ENCODE peak calls at places on chromosomes 2 and 18, in ten cellular contexts. One of them, this sample, is unnamed.

GRCh38 chr2:203808041-203808750 is 59.4 kb upstream of the CTLA4 start:
- DNase-seq in breast epithelium: no peak
- DNase-seq in sigmoid colon: no peak
- DNase-seq in HL-60: no peak
- DNase-seq in SK-N-SH: no peak
- DNase-seq in prostate gland: no peak
- DNase-seq in HCT116: no peak
- DNase-seq in Panc1: no peak
- DNase-seq in spleen: no peak
- DNase-seq in GM23338: peak; percentile 18
- DNase-seq in this sample: no peak

GRCh38 chr2:238439093-238439849 is 12.5 kb downstream of the ASB1 start:
- DNase-seq in prostate gland: no peak
- DNase-seq in sigmoid colon: no peak
- DNase-seq in HCT116: peak; percentile 97
- DNase-seq in breast epithelium: peak; percentile 38
- DNase-seq in SK-N-SH: no peak
- DNase-seq in HL-60: no peak
- DNase-seq in GM23338: no peak
- DNase-seq in spleen: no peak
- DNase-seq in Panc1: peak; percentile 99
- DNase-seq in this sample: peak; percentile 55

GRCh38 chr2:48723125-48723524 is 32.4 kb downstream of the LHCGR start:
- DNase-seq in GM23338: no peak
- DNase-seq in Panc1: no peak
- DNase-seq in HCT116: no peak
- DNase-seq in sigmoid colon: no peak
- DNase-seq in spleen: no peak
- DNase-seq in prostate gland: no peak
- DNase-seq in breast epithelium: no peak
- DNase-seq in SK-N-SH: no peak
- DNase-seq in HL-60: no peak
- DNase-seq in this sample: no peak

GRCh38 chr2:238557431-238557830 is 130.7 kb downstream of the ASB1 start:
- DNase-seq in HL-60: no peak
- DNase-seq in breast epithelium: no peak
- DNase-seq in SK-N-SH: no peak
- DNase-seq in prostate gland: no peak
- DNase-seq in sigmoid colon: no peak
- DNase-seq in spleen: no peak
- DNase-seq in Panc1: no peak
- DNase-seq in HCT116: no peak
- DNase-seq in GM23338: no peak
- DNase-seq in this sample: no peak

GRCh38 chr2:204972161-204972560 is 426.9 kb downstream of the PARD3B start:
- DNase-seq in SK-N-SH: no peak
- DNase-seq in Panc1: no peak
- DNase-seq in sigmoid colon: no peak
- DNase-seq in spleen: no peak
- DNase-seq in prostate gland: no peak
- DNase-seq in HCT116: no peak
- DNase-seq in GM23338: no peak
- DNase-seq in breast epithelium: no peak
- DNase-seq in HL-60: no peak
- DNase-seq in this sample: no peak

GRCh38 chr2:45009928-45010705 is 865 bp upstream of the SIX2 start:
- DNase-seq in GM23338: peak; percentile 84
- DNase-seq in spleen: no peak
- DNase-seq in breast epithelium: peak; percentile 26
- DNase-seq in SK-N-SH: peak; percentile 85
- DNase-seq in HCT116: no peak
- DNase-seq in HL-60: no peak
- DNase-seq in sigmoid colon: peak; percentile 77
- DNase-seq in Panc1: no peak
- DNase-seq in prostate gland: peak; percentile 37
- DNase-seq in this sample: no peak

GRCh38 chr2:154120706-154121105 is 249.0 kb downstream of the GALNT13 start:
- DNase-seq in breast epithelium: no peak
- DNase-seq in spleen: no peak
- DNase-seq in GM23338: no peak
- DNase-seq in prostate gland: no peak
- DNase-seq in HCT116: no peak
- DNase-seq in HL-60: no peak
- DNase-seq in Panc1: no peak
- DNase-seq in SK-N-SH: no peak
- DNase-seq in sigmoid colon: no peak
- DNase-seq in this sample: no peak

GRCh38 chr18:50312296-50313030 is 25.0 kb upstream of the CXXC1 start:
- DNase-seq in sigmoid colon: no peak
- DNase-seq in HCT116: no peak
- DNase-seq in spleen: no peak
- DNase-seq in HL-60: no peak
- DNase-seq in GM23338: no peak
- DNase-seq in SK-N-SH: no peak
- DNase-seq in prostate gland: no peak
- DNase-seq in breast epithelium: no peak
- DNase-seq in Panc1: no peak
- DNase-seq in this sample: no peak

GRCh38 chr18:78984941-78985784 is 5.5 kb downstream of the SALL3 start:
- DNase-seq in breast epithelium: no peak
- DNase-seq in GM23338: peak; percentile 90
- DNase-seq in HCT116: no peak
- DNase-seq in SK-N-SH: no peak
- DNase-seq in Panc1: peak; percentile 50
- DNase-seq in prostate gland: no peak
- DNase-seq in spleen: no peak
- DNase-seq in sigmoid colon: no peak
- DNase-seq in HL-60: no peak
- DNase-seq in this sample: peak; percentile 14

GRCh38 chr2:165794520-165794882 is 454 bp upstream of the GALNT3 start:
- DNase-seq in SK-N-SH: peak; percentile 8
- DNase-seq in Panc1: no peak
- DNase-seq in sigmoid colon: peak; percentile 57
- DNase-seq in HL-60: peak; percentile 81
- DNase-seq in GM23338: peak; percentile 71
- DNase-seq in spleen: peak; percentile 92
- DNase-seq in breast epithelium: peak; percentile 66
- DNase-seq in prostate gland: peak; percentile 52
- DNase-seq in HCT116: peak; percentile 6
- DNase-seq in this sample: no peak

GRCh38 chr2:165791811-165792454 is 2.1 kb downstream of the GALNT3 start:
- DNase-seq in HL-60: no peak
- DNase-seq in HCT116: no peak
- DNase-seq in prostate gland: no peak
- DNase-seq in Panc1: no peak
- DNase-seq in sigmoid colon: no peak
- DNase-seq in breast epithelium: no peak
- DNase-seq in spleen: no peak
- DNase-seq in SK-N-SH: no peak
- DNase-seq in GM23338: no peak
- DNase-seq in this sample: no peak

GRCh38 chr2:165795011-165795410 is 964 bp upstream of the GALNT3 start:
- DNase-seq in HL-60: no peak
- DNase-seq in breast epithelium: no peak
- DNase-seq in HCT116: no peak
- DNase-seq in spleen: no peak
- DNase-seq in SK-N-SH: no peak
- DNase-seq in sigmoid colon: no peak
- DNase-seq in GM23338: no peak
- DNase-seq in prostate gland: no peak
- DNase-seq in Panc1: no peak
- DNase-seq in this sample: no peak

GRCh38 chr2:165793779-165794519 is at the start of gene GALNT3:
- DNase-seq in spleen: peak; percentile 93
- DNase-seq in sigmoid colon: peak; percentile 65
- DNase-seq in HL-60: no peak
- DNase-seq in Panc1: no peak
- DNase-seq in GM23338: peak; percentile 96
- DNase-seq in HCT116: peak; percentile 64
- DNase-seq in breast epithelium: peak; percentile 93
- DNase-seq in prostate gland: peak; percentile 92
- DNase-seq in SK-N-SH: peak; percentile 53
- DNase-seq in this sample: no peak

GRCh38 chr2:165793161-165793778 is 777 bp downstream of the GALNT3 start:
- DNase-seq in SK-N-SH: no peak
- DNase-seq in sigmoid colon: no peak
- DNase-seq in Panc1: no peak
- DNase-seq in HCT116: peak; percentile 13
- DNase-seq in breast epithelium: peak; percentile 25
- DNase-seq in GM23338: peak; percentile 40
- DNase-seq in HL-60: no peak
- DNase-seq in spleen: no peak
- DNase-seq in prostate gland: peak; percentile 22
- DNase-seq in this sample: no peak
- TF ChIP-seq POLR2AphosphoS5 in SK-N-SH: no peak
- TF ChIP-seq POLR2AphosphoS5 in sigmoid colon: no peak
- TF ChIP-seq POLR2AphosphoS5 in Panc1: no peak
- TF ChIP-seq POLR2AphosphoS5 in HCT116: no peak
- TF ChIP-seq POLR2AphosphoS5 in breast epithelium: peak; percentile 60
- TF ChIP-seq POLR2AphosphoS5 in GM23338: no peak
- TF ChIP-seq POLR2AphosphoS5 in HL-60: no peak
- TF ChIP-seq POLR2AphosphoS5 in spleen: no peak
- TF ChIP-seq POLR2AphosphoS5 in prostate gland: no peak
- TF ChIP-seq POLR2AphosphoS5 in this sample: no peak

GRCh38 chr2:26067980-26068507 is 34.2 kb downstream of the RAB10 start:
- DNase-seq in breast epithelium: no peak
- DNase-seq in HL-60: no peak
- DNase-seq in GM23338: no peak
- DNase-seq in SK-N-SH: no peak
- DNase-seq in Panc1: no peak
- DNase-seq in HCT116: no peak
- DNase-seq in prostate gland: no peak
- DNase-seq in spleen: no peak
- DNase-seq in sigmoid colon: no peak
- DNase-seq in this sample: no peak
- H3K27ac ChIP-seq in breast epithelium: no peak overlapping the region
- H3K27ac ChIP-seq in HL-60: peak overlapping the region; percentile 48
- H3K27ac ChIP-seq in GM23338: peak overlapping the region; percentile 51
- H3K27ac ChIP-seq in SK-N-SH: peak overlapping the region; percentile 78
- H3K27ac ChIP-seq in Panc1: peak overlapping the region; percentile 70
- H3K27ac ChIP-seq in HCT116: peak overlapping the region; percentile 50
- H3K27ac ChIP-seq in prostate gland: no peak overlapping the region
- H3K27ac ChIP-seq in spleen: peak overlapping the region; percentile 66
- H3K27ac ChIP-seq in sigmoid colon: peak overlapping the region; percentile 1
- H3K27ac ChIP-seq in this sample: no peak overlapping the region

GRCh38 chr2:28565033-28565432 is 69.2 kb downstream of the PLB1 start:
- DNase-seq in GM23338: no peak
- DNase-seq in HCT116: no peak
- DNase-seq in HL-60: no peak
- DNase-seq in Panc1: no peak
- DNase-seq in spleen: peak; percentile 73
- DNase-seq in prostate gland: no peak
- DNase-seq in sigmoid colon: peak; percentile 58
- DNase-seq in breast epithelium: no peak
- DNase-seq in SK-N-SH: no peak
- DNase-seq in this sample: no peak

GRCh38 chr2:28566441-28567075 is 70.7 kb downstream of the PLB1 start:
- DNase-seq in GM23338: peak; percentile 88
- DNase-seq in spleen: peak; percentile 98
- DNase-seq in Panc1: no peak
- DNase-seq in SK-N-SH: peak; percentile 98
- DNase-seq in sigmoid colon: peak; percentile 91
- DNase-seq in breast epithelium: peak; percentile 72
- DNase-seq in HCT116: peak; percentile 60
- DNase-seq in HL-60: peak; percentile 78
- DNase-seq in prostate gland: peak; percentile 78
- DNase-seq in this sample: no peak

GRCh38 chr2:28565720-28566295 is 69.9 kb downstream of the PLB1 start:
- DNase-seq in HL-60: no peak
- DNase-seq in Panc1: no peak
- DNase-seq in HCT116: no peak
- DNase-seq in sigmoid colon: peak; percentile 59
- DNase-seq in breast epithelium: peak; percentile 89
- DNase-seq in GM23338: peak; percentile 24
- DNase-seq in spleen: no peak
- DNase-seq in SK-N-SH: no peak
- DNase-seq in prostate gland: peak; percentile 90
- DNase-seq in this sample: no peak

GRCh38 chr2:28568533-28568932 is 72.7 kb downstream of the PLB1 start:
- DNase-seq in HL-60: no peak
- DNase-seq in SK-N-SH: no peak
- DNase-seq in breast epithelium: no peak
- DNase-seq in GM23338: no peak
- DNase-seq in HCT116: no peak
- DNase-seq in spleen: no peak
- DNase-seq in prostate gland: peak; percentile 55
- DNase-seq in Panc1: no peak
- DNase-seq in sigmoid colon: no peak
- DNase-seq in this sample: no peak

GRCh38 chr2:28567076-28567471 is 71.2 kb downstream of the PLB1 start:
- DNase-seq in GM23338: peak; percentile 65
- DNase-seq in sigmoid colon: peak; percentile 61
- DNase-seq in SK-N-SH: peak; percentile 71
- DNase-seq in HCT116: no peak
- DNase-seq in Panc1: no peak
- DNase-seq in spleen: no peak
- DNase-seq in breast epithelium: peak; percentile 30
- DNase-seq in HL-60: no peak
- DNase-seq in prostate gland: no peak
- DNase-seq in this sample: no peak
- H3K4me3 ChIP-seq in GM23338: peak overlapping the region; percentile 77
- H3K4me3 ChIP-seq in sigmoid colon: peak overlapping the region; percentile 57
- H3K4me3 ChIP-seq in SK-N-SH: peak overlapping the region; percentile 62
- H3K4me3 ChIP-seq in HCT116: peak overlapping the region; percentile 46
- H3K4me3 ChIP-seq in Panc1: peak overlapping the region; percentile 52
- H3K4me3 ChIP-seq in spleen: peak overlapping the region; percentile 57
- H3K4me3 ChIP-seq in breast epithelium: peak overlapping the region; percentile 63
- H3K4me3 ChIP-seq in HL-60: peak overlapping the region; percentile 55
- H3K4me3 ChIP-seq in prostate gland: peak overlapping the region; percentile 48
- H3K4me3 ChIP-seq in this sample: peak overlapping the region; percentile 59

GRCh38 chr2:65456074-65456473 is 23.7 kb upstream of the SPRED2 start:
- DNase-seq in SK-N-SH: no peak
- DNase-seq in spleen: no peak
- DNase-seq in GM23338: no peak
- DNase-seq in HL-60: no peak
- DNase-seq in prostate gland: no peak
- DNase-seq in sigmoid colon: no peak
- DNase-seq in Panc1: no peak
- DNase-seq in HCT116: no peak
- DNase-seq in breast epithelium: no peak
- DNase-seq in this sample: no peak
- TF ChIP-seq POLR2AphosphoS5 in SK-N-SH: no peak
- TF ChIP-seq POLR2AphosphoS5 in spleen: no peak
- TF ChIP-seq POLR2AphosphoS5 in GM23338: no peak
- TF ChIP-seq POLR2AphosphoS5 in HL-60: no peak
- TF ChIP-seq POLR2AphosphoS5 in prostate gland: no peak
- TF ChIP-seq POLR2AphosphoS5 in sigmoid colon: no peak
- TF ChIP-seq POLR2AphosphoS5 in Panc1: no peak
- TF ChIP-seq POLR2AphosphoS5 in HCT116: no peak
- TF ChIP-seq POLR2AphosphoS5 in breast epithelium: no peak
- TF ChIP-seq POLR2AphosphoS5 in this sample: no peak

GRCh38 chr2:223537669-223538601 is 64.2 kb downstream of the SCG2 start:
- DNase-seq in spleen: no peak
- DNase-seq in HCT116: no peak
- DNase-seq in sigmoid colon: no peak
- DNase-seq in Panc1: no peak
- DNase-seq in breast epithelium: no peak
- DNase-seq in HL-60: no peak
- DNase-seq in GM23338: no peak
- DNase-seq in SK-N-SH: no peak
- DNase-seq in prostate gland: no peak
- DNase-seq in this sample: no peak
- H3K27ac ChIP-seq in spleen: no peak overlapping the region
- H3K27ac ChIP-seq in HCT116: peak overlapping the region; percentile 84
- H3K27ac ChIP-seq in sigmoid colon: peak overlapping the region; percentile 29
- H3K27ac ChIP-seq in Panc1: peak overlapping the region; percentile 3
- H3K27ac ChIP-seq in breast epithelium: no peak overlapping the region
- H3K27ac ChIP-seq in HL-60: no peak overlapping the region
- H3K27ac ChIP-seq in GM23338: no peak overlapping the region
- H3K27ac ChIP-seq in SK-N-SH: peak overlapping the region; percentile 91
- H3K27ac ChIP-seq in prostate gland: no peak overlapping the region
- H3K27ac ChIP-seq in this sample: no peak overlapping the region